ENCODE peak calls at places on chromosomes 12 and 14, in five cellular contexts. J, R, Q, V and H are unnamed samples.

GRCh38 chr12:124457287-124458219 is 109.9 kb downstream of the NCOR2 start:
- DNase-seq in Q (no peak), V (peak), J (peak), R (peak), H (peak)

GRCh38 chr12:100391856-100392255 is 35.0 kb downstream of the SLC17A8 start:
- DNase-seq in R (no peak), J (peak), V (no peak), Q (peak), H (no peak)

GRCh38 chr12:69897744-69898143 is 72.7 kb downstream of the MYRFL start:
- DNase-seq in V (no peak), J (no peak), Q (no peak), R (no peak), H (no peak)

GRCh38 chr12:27808831-27809230 is 28.8 kb upstream of the MANSC4 start:
- DNase-seq in V (no peak), J (no peak), R (no peak), Q (no peak), H (no peak)

GRCh38 chr12:57474430-57474829 is 5.2 kb downstream of the ARHGAP9 start:
- DNase-seq in V (no peak), R (no peak), J (no peak), Q (no peak), H (no peak)

GRCh38 chr12:94207467-94208432 is 59.4 kb downstream of the PLXNC1 start:
- DNase-seq in Q (no peak), J (peak), R (no peak), V (no peak), H (no peak)

GRCh38 chr14:34450542-34450915 is 11.5 kb downstream of the SPTSSA start:
- DNase-seq in R (no peak), J (no peak), Q (peak), V (no peak), H (no peak)

GRCh38 chr12:57515934-57516541 is 4.3 kb downstream of the DDIT3 start:
- DNase-seq in J (no peak), V (no peak), R (no peak), Q (no peak), H (no peak)

GRCh38 chr14:22614240-22614799 is 16.2 kb downstream of the ABHD4 start:
- DNase-seq in J (no peak), R (no peak), Q (peak), V (no peak), H (no peak)

GRCh38 chr14:25411933-25412757 is 362.2 kb upstream of the STXBP6 start:
- DNase-seq in R (no peak), J (no peak), V (no peak), Q (no peak), H (no peak)

GRCh38 chr14:105491366-105492006 is 440 bp downstream of the TEDC1 start:
- DNase-seq in V (no peak), J (peak), Q (peak), R (peak), H (peak)

GRCh38 chr14:32205984-32206383 is 2.9 kb upstream of the RNU6-8 start:
- DNase-seq in R (no peak), J (peak), V (no peak), Q (no peak), H (no peak)

GRCh38 chr14:104294983-104295680 is 156.7 kb downstream of the KIF26A start:
- DNase-seq in R (peak), V (peak), J (peak), Q (no peak), H (peak)

GRCh38 chr12:77560714-77561113 is 270.0 kb upstream of the NAV3 start:
- DNase-seq in R (no peak), J (no peak), Q (peak), V (no peak), H (peak)

GRCh38 chr12:23569388-23569787 is 380.1 kb downstream of the SOX5 start:
- DNase-seq in Q (no peak), R (no peak), J (no peak), V (no peak), H (no peak)

GRCh38 chr14:28867571-28867970 is 101.0 kb downstream of the FOXG1 start:
- DNase-seq in R (no peak), Q (no peak), V (no peak), J (no peak), H (no peak)

GRCh38 chr12:92597997-92598396 is 104.8 kb upstream of the PLEKHG7 start:
- DNase-seq in V (no peak), Q (no peak), J (no peak), R (no peak), H (no peak)

GRCh38 chr12:38527631-38528030 is 211.1 kb downstream of the ALG10B start:
- DNase-seq in V (no peak), Q (no peak), R (no peak), J (no peak), H (no peak)

GRCh38 chr12:29547151-29547561 is 49.7 kb upstream of the OVCH1 start:
- DNase-seq in R (no peak), J (no peak), V (no peak), Q (no peak), H (no peak)

GRCh38 chr14:88824314-88825077 is at the start of gene TTC8:
- DNase-seq in R (peak), V (peak), J (peak), Q (peak), H (peak)

GRCh38 chr14:55562135-55562534 is 17.9 kb upstream of the KTN1 start:
- DNase-seq in J (no peak), Q (no peak), V (no peak), R (no peak), H (no peak)

GRCh38 chr14:103820382-103820781 is 27.0 kb downstream of the PPP1R13B start:
- DNase-seq in V (no peak), Q (no peak), R (no peak), J (no peak), H (no peak)

GRCh38 chr12:43551971-43552559 is at the start of gene ADAMTS20:
- DNase-seq in R (no peak), J (no peak), V (no peak), Q (no peak), H (peak)

GRCh38 chr12:19737019-19737418 is 297.7 kb downstream of the AEBP2 start:
- DNase-seq in Q (no peak), R (no peak), V (no peak), J (no peak), H (no peak)

GRCh38 chr14:75274899-75275569 is 3.6 kb upstream of the FOS start:
- DNase-seq in R (no peak), J (peak), Q (no peak), V (no peak), H (no peak)

GRCh38 chr12:67705394-67706370 is 57.1 kb downstream of the DYRK2 start:
- DNase-seq in Q (no peak), R (no peak), V (no peak), J (no peak), H (no peak)

GRCh38 chr12:79982371-79983062 is 47.6 kb upstream of the PPP1R12A start:
- DNase-seq in J (no peak), V (no peak), Q (no peak), R (no peak), H (no peak)

GRCh38 chr12:111439657-111440151 is 34.0 kb downstream of the SH2B3 start:
- DNase-seq in Q (no peak), J (no peak), V (no peak), R (no peak), H (no peak)

GRCh38 chr14:73248294-73248868 is 11.1 kb downstream of the PAPLN start:
- DNase-seq in Q (no peak), R (no peak), J (no peak), V (no peak), H (no peak)

GRCh38 chr14:37585971-37586759 is 8.9 kb downstream of the FOXA1 start:
- DNase-seq in V (no peak), Q (no peak), R (no peak), J (no peak), H (no peak)

GRCh38 chr14:64656986-64657385 is 47.2 kb upstream of the PLEKHG3 start:
- DNase-seq in V (no peak), J (peak), R (no peak), Q (no peak), H (no peak)

GRCh38 chr12:77231548-77231947 is 166.2 kb upstream of the E2F7 start:
- DNase-seq in V (peak), Q (no peak), J (peak), R (peak), H (peak)

GRCh38 chr12:106522708-106523107 is 60.1 kb upstream of the RFX4 start:
- DNase-seq in Q (no peak), R (no peak), J (no peak), V (no peak), H (no peak)

GRCh38 chr14:95507174-95507573 is 9.3 kb downstream of the SYNE3 start:
- DNase-seq in Q (no peak), V (peak), R (peak), J (peak), H (no peak)

GRCh38 chr12:38544357-38545066 is 227.9 kb downstream of the ALG10B start:
- DNase-seq in R (no peak), V (no peak), J (no peak), Q (no peak), H (no peak)

DNA sequence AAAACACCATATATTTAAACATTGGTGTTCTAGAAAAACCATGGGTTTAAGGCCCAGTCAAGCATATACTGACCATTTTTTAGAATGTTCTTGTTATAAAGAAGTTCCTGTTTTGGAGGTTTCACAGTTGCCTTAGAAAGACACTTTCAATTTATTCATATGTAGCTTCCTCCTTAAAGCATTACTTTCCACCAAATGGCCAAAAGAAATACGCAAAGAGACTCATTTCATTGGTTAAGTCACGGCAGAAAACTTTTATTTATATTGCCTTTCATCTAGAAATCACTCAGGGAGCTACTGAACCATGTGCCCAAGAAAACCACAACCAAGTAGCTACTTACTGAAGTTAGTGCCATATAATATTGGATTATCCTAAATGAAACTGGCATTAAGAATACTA is 40.0 kb downstream of the MYBPC1 start:
- DNase-seq in R (no peak), J (no peak), V (no peak), Q (no peak), H (no peak)
- TF ChIP-seq EP300 in R (no peak), J (no peak), V (no peak), Q (no peak), H (no peak)

DNA sequence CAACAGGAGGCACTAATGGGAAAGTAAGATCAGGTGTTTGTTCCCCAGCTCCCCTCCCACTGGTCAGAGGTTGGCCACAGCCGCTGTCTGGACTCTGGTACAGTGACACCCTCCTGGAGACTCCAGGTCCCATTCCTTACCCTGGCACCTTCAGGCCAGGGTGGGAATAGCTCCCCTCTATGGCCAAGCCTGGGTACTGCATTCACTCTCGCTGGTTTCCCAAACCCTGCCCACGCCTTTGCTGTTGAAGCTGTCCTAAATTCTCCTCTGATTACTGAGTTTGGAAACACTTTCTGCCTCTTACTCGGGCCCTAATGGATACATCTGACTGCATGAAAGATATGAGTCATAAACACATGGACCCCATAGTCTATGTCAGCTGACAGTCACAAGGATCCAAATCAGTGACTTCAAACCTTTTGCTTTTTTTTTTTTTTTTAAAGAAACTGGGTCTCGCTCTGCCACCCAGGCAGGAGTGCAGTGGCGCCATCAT is 17.9 kb downstream of the HRK start:
- DNase-seq in V (no peak), Q (peak), R (no peak), J (peak), H (no peak)
- TF ChIP-seq EP300 in V (no peak), Q (no peak), R (no peak), J (no peak), H (no peak)

DNA sequence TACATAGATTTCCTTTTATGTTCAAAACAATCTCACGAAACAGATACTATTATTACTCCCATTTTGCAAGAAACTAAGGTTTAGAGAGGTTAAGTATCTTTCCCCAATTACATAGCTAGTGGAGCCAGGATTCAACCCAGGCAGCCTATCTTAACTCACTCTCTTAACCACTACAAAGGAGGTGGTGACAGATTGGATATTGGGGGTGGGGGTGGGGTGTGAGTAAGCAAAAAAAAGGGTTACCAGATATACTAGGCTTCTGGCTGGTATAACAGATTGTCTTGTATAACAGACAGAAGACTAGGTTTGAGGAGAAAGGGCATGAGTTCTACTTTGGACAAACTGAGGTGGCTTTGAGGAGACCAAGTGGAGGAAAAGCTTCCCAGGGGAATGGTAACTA is 2.1 kb downstream of the GMFB start:
- DNase-seq in Q (no peak), R (no peak), V (no peak), J (no peak), H (no peak)
- TF ChIP-seq EP300 in Q (no peak), R (no peak), V (no peak), J (no peak), H (no peak)

GRCh38 chr12:170361-171225 is 43.4 kb downstream of the SLC6A12 start:
- DNase-seq in J (no peak), V (no peak), R (no peak), Q (no peak), H (no peak)
- TF ChIP-seq EP300 in J (no peak), V (no peak), R (no peak), Q (no peak), H (no peak)

DNA sequence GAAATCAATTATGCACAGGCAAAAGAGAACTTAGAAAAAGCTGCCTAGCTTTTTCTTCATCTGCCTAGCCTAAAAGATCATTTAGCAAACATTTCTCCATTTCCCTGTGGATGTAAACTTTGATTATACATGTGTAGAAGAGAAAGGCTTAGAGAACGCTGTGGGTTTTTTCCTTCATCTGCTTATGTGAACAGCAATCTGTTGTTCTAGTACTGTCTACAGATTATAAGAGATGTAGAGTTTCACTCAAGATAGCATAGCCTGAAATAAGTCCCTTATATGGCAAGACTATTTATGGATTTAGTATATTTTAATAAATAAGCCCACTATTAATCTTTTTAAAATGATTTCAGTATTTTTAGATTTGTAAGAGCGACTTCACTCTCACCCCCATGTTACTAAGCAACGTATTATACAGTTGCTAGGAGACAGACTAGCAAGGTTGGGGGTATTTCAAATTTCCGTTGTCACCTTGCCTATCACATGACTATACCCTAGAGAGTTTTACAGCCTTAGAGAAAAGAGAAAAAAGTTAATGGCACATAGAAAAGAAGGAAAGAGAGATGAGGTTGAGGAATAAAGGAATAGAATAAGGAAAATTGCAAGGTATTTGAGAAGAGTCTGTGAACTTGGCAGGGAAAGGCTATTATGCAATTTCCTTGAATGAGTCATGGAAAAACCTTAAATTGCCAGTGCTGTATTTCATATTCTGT is 12.2 kb upstream of the TUBA1A start:
- DNase-seq in J (no peak), V (no peak), R (peak), Q (no peak), H (no peak)
- TF ChIP-seq EP300 in J (no peak), V (no peak), R (no peak), Q (no peak), H (no peak)

DNA sequence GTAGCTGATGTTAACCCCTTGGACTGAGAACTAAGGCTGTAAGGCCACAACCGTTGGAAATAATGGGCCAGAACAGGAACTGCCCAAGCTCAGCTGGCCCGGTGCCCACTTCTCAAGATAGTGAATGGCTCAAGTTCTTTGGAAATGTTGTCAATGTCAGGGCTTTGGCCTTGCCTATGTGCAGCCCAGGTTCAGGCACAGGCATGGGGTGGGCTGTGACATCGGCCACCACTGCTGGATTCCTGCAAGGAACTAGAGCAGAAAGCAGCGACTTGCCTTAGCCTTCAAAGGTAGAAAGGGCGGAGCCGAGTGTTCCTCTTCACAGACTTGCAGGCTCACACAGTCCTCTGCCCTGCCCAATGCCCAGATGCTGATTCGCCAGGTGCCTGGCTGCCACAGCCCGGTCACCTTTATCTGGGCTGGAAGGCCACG is 291.2 kb downstream of the ZFP36L1 start:
- DNase-seq in R (no peak), Q (no peak), V (no peak), J (no peak), H (peak)
- TF ChIP-seq EP300 in R (no peak), Q (no peak), V (no peak), J (no peak), H (no peak)

DNA sequence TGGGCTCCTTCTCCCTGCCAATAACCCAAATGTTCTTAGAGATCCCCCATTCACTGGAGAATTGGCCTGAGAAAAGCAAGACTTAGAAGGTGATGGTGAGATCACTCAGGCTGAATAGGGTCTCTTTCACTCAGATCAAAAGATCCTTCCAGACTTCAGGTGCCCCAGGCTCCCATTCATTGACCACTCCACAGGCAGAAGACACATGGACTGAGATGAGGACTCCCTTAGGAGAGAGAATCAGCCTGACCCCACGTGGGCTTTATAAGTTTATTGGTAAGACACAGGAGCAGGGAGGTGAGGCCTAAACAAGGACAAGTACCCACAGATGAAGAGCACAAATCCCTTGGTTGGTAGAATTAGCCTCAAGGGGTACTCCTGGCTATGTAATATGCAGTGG is 6.1 kb upstream of the KRT72 start:
- DNase-seq in Q (no peak), R (no peak), V (no peak), J (no peak), H (no peak)
- TF ChIP-seq EP300 in Q (no peak), R (no peak), V (no peak), J (no peak), H (no peak)